ENCODE peak calls at places on chromosomes 7 and 10, in seven cellular contexts. M, Q, C, X, R, H and I are unnamed samples.

GRCh38 chr7:70793060-70793459 is 338.9 kb upstream of the GALNT17 start:
- ATAC-seq in M (no peak), Q (peak; percentile 49), C (no peak), X (no peak), R (no peak), H (no peak), I (no peak)

GRCh38 chr7:24896031-24896433 is 83.9 kb downstream of the OSBPL3 start:
- ATAC-seq in M (no peak), Q (peak; percentile 33), C (no peak), X (no peak), R (no peak), H (peak; percentile 52), I (no peak)

GRCh38 chr10:118669835-118670234 is 74.4 kb upstream of the PRLHR start:
- ATAC-seq in M (no peak), Q (no peak), C (no peak), X (no peak), R (no peak), H (no peak), I (no peak)

GRCh38 chr7:1842321-1843221 is 172.5 kb downstream of the ELFN1 start:
- ATAC-seq in M (no peak), Q (no peak), C (no peak), X (no peak), R (no peak), H (no peak), I (no peak)

GRCh38 chr7:108824840-108825540 is 255.3 kb downstream of the DNAJB9 start:
- ATAC-seq in M (no peak), Q (peak; percentile 62), C (peak; percentile 67), X (no peak), R (peak; percentile 87), H (no peak), I (no peak)

GRCh38 chr7:142231716-142232115 is 26.1 kb downstream of the PRSS58 start:
- ATAC-seq in M (no peak), Q (no peak), C (no peak), X (no peak), R (no peak), H (no peak), I (no peak)

GRCh38 chr10:43076876-43077420 is at the start of gene RET:
- ATAC-seq in M (peak; percentile 40), Q (peak; percentile 66), C (no peak), X (no peak), R (peak; percentile 58), H (peak; percentile 39), I (no peak)

GRCh38 chr7:22662031-22662430 is 65.0 kb upstream of the IL6 start:
- ATAC-seq in M (no peak), Q (no peak), C (no peak), X (no peak), R (no peak), H (no peak), I (no peak)

GRCh38 chr7:157017149-157017548 is 6.7 kb upstream of the MNX1 start:
- ATAC-seq in M (no peak), Q (no peak), C (no peak), X (no peak), R (no peak), H (no peak), I (no peak)

GRCh38 chr7:157017639-157018327 is 7.3 kb upstream of the MNX1 start:
- ATAC-seq in M (no peak), Q (no peak), C (no peak), X (no peak), R (no peak), H (no peak), I (no peak)

GRCh38 chr7:157016352-157017041 is 6.0 kb upstream of the MNX1 start:
- ATAC-seq in M (no peak), Q (no peak), C (no peak), X (no peak), R (no peak), H (no peak), I (no peak)

GRCh38 chr7:157014635-157015555 is 4.4 kb upstream of the MNX1 start:
- ATAC-seq in M (no peak), Q (no peak), C (no peak), X (no peak), R (no peak), H (no peak), I (no peak)

GRCh38 chr7:157016024-157016351 is 5.5 kb upstream of the MNX1 start:
- ATAC-seq in M (no peak), Q (no peak), C (no peak), X (no peak), R (no peak), H (no peak), I (no peak)
- TF ChIP-seq CTCF in M (no peak), Q (no peak), C (no peak), X (no peak), R (no peak), H (no peak), I (no peak)

DNA sequence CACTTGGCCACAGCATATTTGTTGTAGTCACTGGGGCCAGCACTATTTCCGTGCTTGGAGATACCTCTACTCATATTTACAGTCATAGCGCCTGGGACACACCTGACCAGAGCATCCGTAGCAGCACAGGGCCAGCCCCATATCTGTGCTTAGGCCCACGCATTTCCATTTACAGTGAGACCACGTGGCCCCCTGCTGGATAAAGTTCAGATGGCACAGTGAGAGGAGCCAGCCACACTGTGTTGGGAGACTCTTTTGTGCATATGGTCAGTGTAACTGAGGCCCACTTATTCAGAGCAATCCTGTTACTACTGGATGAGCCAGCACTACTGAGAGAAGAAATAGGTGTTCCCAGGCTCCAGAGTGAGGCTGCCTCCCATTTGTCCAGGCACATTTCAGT is 455.3 kb downstream of the REEP3 start:
- ATAC-seq in M (no peak), Q (peak; percentile 97), C (peak; percentile 97), X (no peak), R (peak; percentile 74), H (peak; percentile 92), I (no peak)
- TF ChIP-seq CTCF in M (no peak), Q (peak; percentile 49), C (peak; percentile 91), X (no peak), R (peak; percentile 55), H (peak; percentile 60), I (peak; percentile 8)

DNA sequence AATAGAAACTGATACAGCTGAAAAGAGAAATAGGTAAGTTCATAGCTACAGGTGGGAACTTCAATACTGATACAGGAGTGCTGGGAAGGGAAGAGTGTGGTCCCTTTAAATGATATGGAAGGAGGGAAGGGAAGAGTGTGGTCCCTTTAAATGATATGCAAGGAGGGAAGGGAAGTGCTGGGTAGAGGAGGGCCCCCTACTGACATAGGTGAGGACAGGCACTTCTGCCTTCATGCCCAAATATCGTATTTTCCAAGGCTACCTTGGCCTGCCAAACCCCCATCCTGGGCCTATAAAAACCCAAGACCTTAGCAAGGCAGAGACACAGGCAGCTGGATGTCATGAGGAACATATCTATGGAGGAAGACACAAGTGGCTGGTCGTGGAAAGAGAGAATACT is 92.3 kb downstream of the MAGI2 start:
- ATAC-seq in M (no peak), Q (no peak), C (no peak), X (no peak), R (peak; percentile 53), H (no peak), I (no peak)
- TF ChIP-seq CTCF in M (no peak), Q (no peak), C (peak; percentile 36), X (no peak), R (peak; percentile 50), H (no peak), I (no peak)

GRCh38 chr7:125059861-125060456 is 130.3 kb upstream of the POT1 start:
- ATAC-seq in M (no peak), Q (no peak), C (no peak), X (no peak), R (no peak), H (no peak), I (no peak)
- TF ChIP-seq CTCF in M (no peak), Q (peak; percentile 27), C (peak; percentile 68), X (no peak), R (peak; percentile 71), H (peak; percentile 25), I (no peak)

DNA sequence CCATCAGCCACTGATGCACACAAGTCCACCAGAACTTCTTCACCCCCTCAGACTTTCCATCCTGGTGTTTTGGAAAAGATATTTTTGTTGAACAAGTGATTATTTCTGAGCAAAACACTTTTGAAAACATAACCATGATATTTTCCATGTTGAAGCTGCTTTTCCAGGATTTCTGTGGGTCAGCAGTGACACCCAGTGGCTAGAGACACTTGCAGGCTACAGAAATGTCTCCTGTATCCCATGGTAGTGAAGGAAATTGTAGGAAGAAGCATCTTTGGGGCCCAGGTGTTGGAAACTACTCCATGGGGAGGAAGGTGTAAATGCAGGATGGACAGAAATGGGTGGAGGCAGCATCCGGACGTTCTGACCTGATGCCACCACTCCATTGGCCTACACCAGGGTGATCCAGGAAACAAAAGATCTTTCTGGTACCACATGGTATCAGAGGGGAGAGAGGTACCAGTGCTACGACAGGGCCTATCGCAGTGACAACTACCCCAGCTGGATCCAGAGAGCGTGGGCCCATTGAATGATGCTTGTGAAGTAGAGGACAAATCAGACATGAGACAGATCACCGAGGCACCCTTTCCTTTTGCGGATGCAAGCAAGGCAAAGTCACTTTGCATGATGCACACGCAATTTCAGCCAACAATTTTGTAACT is 111.7 kb upstream of the COBL start:
- ATAC-seq in M (no peak), Q (no peak), C (peak; percentile 31), X (no peak), R (no peak), H (no peak), I (no peak)
- TF ChIP-seq CTCF in M (no peak), Q (no peak), C (peak; percentile 78), X (no peak), R (peak; percentile 57), H (no peak), I (no peak)

DNA sequence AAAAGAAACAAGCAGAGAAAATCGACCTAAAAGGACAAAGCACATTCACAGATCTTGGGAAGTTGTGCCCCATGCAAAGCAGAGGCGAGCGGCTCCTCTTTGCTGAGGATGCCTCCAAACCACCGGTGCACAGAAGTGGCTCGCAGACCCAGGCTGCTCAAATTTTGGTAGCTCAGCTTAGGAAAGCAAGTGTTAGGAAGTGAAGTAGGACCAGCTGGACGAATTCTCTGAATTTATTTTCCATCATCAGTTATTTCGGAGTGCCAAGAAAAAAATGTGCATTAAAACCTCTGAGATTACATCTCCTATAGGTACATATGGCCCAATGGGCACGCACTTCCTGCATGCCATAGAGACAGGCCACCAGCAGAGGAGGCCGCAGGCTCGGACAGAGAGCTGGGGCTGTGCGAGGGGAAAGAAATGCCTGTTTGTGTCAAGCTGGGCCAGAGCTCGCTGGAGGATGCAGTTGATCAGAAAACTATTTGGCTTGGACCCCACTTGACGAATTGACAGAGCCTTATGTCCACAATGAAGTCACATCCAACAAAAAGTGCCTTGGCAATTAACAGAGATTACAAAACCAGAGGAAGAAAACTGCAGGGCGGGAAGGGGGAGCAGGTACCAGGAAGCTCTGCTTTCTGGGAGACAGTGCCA is 122.3 kb upstream of the LYZL2 start:
- ATAC-seq in M (peak; percentile 62), Q (peak; percentile 92), C (peak; percentile 94), X (no peak), R (peak; percentile 56), H (peak; percentile 84), I (peak; percentile 65)
- TF ChIP-seq CTCF in M (peak; percentile 44), Q (peak; percentile 48), C (peak; percentile 91), X (no peak), R (no peak), H (peak; percentile 97), I (peak; percentile 29)